ENCODE peak calls at places on chromosomes 4 and X, in ten cellular contexts. Q is AG04449; C is NCI-H774; X is tibial nerve; R is activated CD4-positive, CD25-positive, alpha-beta regulatory T cell; J is CD8-positive, alpha-beta T cell; Z is AG20443; L is Calu3; N is CMK; I is chondrocyte. E is an unnamed sample.

GRCh38 chrX:17549005-17549685 is 174.1 kb downstream of the NHS start:
- DNase-seq in Q (no peak), C (no peak), X (no peak), R (no peak), J (no peak), Z (no peak), L (no peak), N (no peak), I (no peak), E (no peak)

GRCh38 chrX:30865020-30865419 is 24.0 kb downstream of the TAB3 start:
- DNase-seq in Q (no peak), C (no peak), X (no peak), R (no peak), J (no peak), Z (no peak), L (peak; percentile 38), N (no peak), I (no peak), E (no peak)

GRCh38 chr4:98199247-98199646 is 56.0 kb upstream of the STPG2 start:
- DNase-seq in Q (no peak), C (no peak), X (no peak), R (no peak), J (no peak), Z (peak; percentile 9), L (no peak), N (no peak), I (no peak), E (peak; percentile 15)

GRCh38 chr4:116501954-116502353 is 583.4 kb downstream of the TRAM1L1 start:
- DNase-seq in Q (no peak), C (no peak), X (no peak), R (no peak), J (no peak), Z (no peak), L (no peak), N (no peak), I (no peak), E (no peak)

GRCh38 chr4:100306018-100306417 is 115.8 kb upstream of the DDIT4L start:
- DNase-seq in Q (no peak), C (no peak), X (no peak), R (no peak), J (no peak), Z (peak; percentile 17), L (no peak), N (no peak), I (no peak), E (no peak)

GRCh38 chr4:10998826-10999225 is 314.3 kb upstream of the CLNK start:
- DNase-seq in Q (no peak), C (no peak), X (no peak), R (no peak), J (no peak), Z (no peak), L (no peak), N (no peak), I (no peak), E (no peak)

GRCh38 chr4:144645102-144645469 is 870 bp upstream of the HHIP start:
- DNase-seq in Q (no peak), C (no peak), X (no peak), R (no peak), J (no peak), Z (no peak), L (no peak), N (no peak), I (no peak), E (peak; percentile 11)

GRCh38 chr4:148118628-148119027 is 323.6 kb downstream of the NR3C2 start:
- DNase-seq in Q (no peak), C (no peak), X (no peak), R (no peak), J (no peak), Z (no peak), L (no peak), N (no peak), I (no peak), E (no peak)

GRCh38 chr4:99290848-99291786 is at the start of gene ADH1A:
- DNase-seq in Q (no peak), C (no peak), X (no peak), R (no peak), J (no peak), Z (no peak), L (no peak), N (no peak), I (no peak), E (no peak)

GRCh38 chr4:16052939-16053338 is 30.9 kb downstream of the PROM1 start:
- DNase-seq in Q (no peak), C (no peak), X (no peak), R (no peak), J (no peak), Z (no peak), L (no peak), N (no peak), I (no peak), E (no peak)

GRCh38 chr4:8592366-8593267 is at the start of gene CPZ:
- DNase-seq in Q (no peak), C (no peak), X (no peak), R (no peak), J (no peak), Z (peak; percentile 78), L (no peak), N (no peak), I (peak; percentile 91), E (no peak)

GRCh38 chr4:28010543-28011235 is 1150.0 kb downstream of the STIM2 start:
- DNase-seq in Q (no peak), C (no peak), X (no peak), R (no peak), J (no peak), Z (no peak), L (no peak), N (no peak), I (no peak), E (no peak)

GRCh38 chr4:7419961-7420660 is 14.6 kb downstream of the PSAPL1 start:
- DNase-seq in Q (no peak), C (no peak), X (no peak), R (no peak), J (no peak), Z (no peak), L (no peak), N (no peak), I (no peak), E (no peak)

GRCh38 chrX:105463483-105463882 is 243.0 kb upstream of the TEX13A start:
- DNase-seq in Q (no peak), C (no peak), X (no peak), R (no peak), J (no peak), Z (no peak), L (no peak), N (no peak), I (no peak), E (no peak)

GRCh38 chr4:97841512-97841911 is 301.8 kb downstream of the STPG2 start:
- DNase-seq in Q (no peak), C (no peak), X (no peak), R (no peak), J (no peak), Z (no peak), L (no peak), N (no peak), I (no peak), E (no peak)

GRCh38 chr4:82988323-82988832 is 22.2 kb downstream of the LIN54 start:
- DNase-seq in Q (peak; percentile 66), C (no peak), X (no peak), R (no peak), J (no peak), Z (peak; percentile 57), L (no peak), N (no peak), I (no peak), E (no peak)

GRCh38 chr4:36624030-36624429 is 342.6 kb downstream of the DTHD1 start:
- DNase-seq in Q (no peak), C (no peak), X (no peak), R (no peak), J (no peak), Z (no peak), L (no peak), N (no peak), I (no peak), E (no peak)

GRCh38 chr4:99574530-99575314 is at the start of gene MTTP:
- DNase-seq in Q (no peak), C (no peak), X (no peak), R (no peak), J (no peak), Z (no peak), L (no peak), N (no peak), I (no peak), E (no peak)

GRCh38 chr4:138645289-138645688 is 370.3 kb upstream of the NOCT start:
- DNase-seq in Q (no peak), C (no peak), X (no peak), R (no peak), J (no peak), Z (peak; percentile 26), L (no peak), N (no peak), I (no peak), E (no peak)

GRCh38 chrX:45621356-45622041 is 420.8 kb upstream of the DIPK2B start:
- DNase-seq in Q (peak; percentile 24), C (no peak), X (no peak), R (no peak), J (no peak), Z (peak; percentile 30), L (no peak), N (no peak), I (no peak), E (no peak)

GRCh38 chr4:19776021-19776459 is 475.7 kb upstream of the SLIT2 start:
- DNase-seq in Q (peak; percentile 46), C (no peak), X (no peak), R (no peak), J (no peak), Z (peak; percentile 51), L (peak; percentile 47), N (no peak), I (no peak), E (no peak)

GRCh38 chr4:53365121-53365485 is 758 bp downstream of the SCFD2 start:
- DNase-seq in Q (no peak), C (no peak), X (no peak), R (no peak), J (no peak), Z (peak; percentile 28), L (peak; percentile 3), N (no peak), I (no peak), E (no peak)